ENCODE peak calls at places on chromosomes 13 and 19, in nine cellular contexts. V is skeletal muscle cell, A is Daoy, M is iris pigment epithelial cell, O is MCF 10A, I is RPMI8226, J is uterus, Y is AG20443, T is bronchial epithelial cell. K is an unnamed sample.
A peak's percentile ranks its signal among the peaks of the same experiment; 100 is the strongest.

GRCh38 chr13:50441141-50441540 is 402.4 kb downstream of the DLEU7 start:
- DNase-seq in V (peak; percentile 29), A (peak; percentile 6), M (peak; percentile 20), O (no peak), I (no peak), J (no peak), Y (no peak), T (no peak), K (no peak)

GRCh38 chr19:43798546-43799409 is 3.5 kb downstream of the LYPD5 start:
- DNase-seq in V (no peak), A (peak; percentile 85), M (no peak), O (peak; percentile 89), I (peak; percentile 29), J (no peak), Y (peak; percentile 52), T (peak; percentile 82), K (no peak)

GRCh38 chr19:49570138-49570856 is 10.1 kb downstream of the NOSIP start:
- DNase-seq in V (no peak), A (peak; percentile 78), M (peak; percentile 73), O (peak; percentile 91), I (peak; percentile 74), J (peak; percentile 75), Y (peak; percentile 88), T (peak; percentile 74), K (peak; percentile 97)

GRCh38 chr13:64723735-64724134 is 2506.4 kb downstream of the PCDH9 start:
- DNase-seq in V (peak; percentile 82), A (no peak), M (peak; percentile 94), O (peak; percentile 79), I (no peak), J (no peak), Y (peak; percentile 73), T (peak; percentile 90), K (no peak)

GRCh38 chr19:49560358-49560900 is 19.9 kb downstream of the NOSIP start:
- DNase-seq in V (no peak), A (no peak), M (no peak), O (no peak), I (no peak), J (no peak), Y (no peak), T (no peak), K (no peak)

GRCh38 chr13:79874396-79875360 is 393.7 kb downstream of the NDFIP2 start:
- DNase-seq in V (no peak), A (peak; percentile 4), M (peak; percentile 67), O (peak; percentile 4), I (no peak), J (no peak), Y (peak; percentile 17), T (peak; percentile 42), K (no peak)

GRCh38 chr13:30398601-30399072 is 23.7 kb upstream of the UBE2L5 start:
- DNase-seq in V (no peak), A (no peak), M (peak; percentile 11), O (no peak), I (no peak), J (no peak), Y (no peak), T (no peak), K (no peak)

GRCh38 chr19:16897572-16898056 is 8.8 kb downstream of the F2RL3 start:
- DNase-seq in V (no peak), A (no peak), M (no peak), O (no peak), I (no peak), J (peak; percentile 54), Y (peak; percentile 61), T (no peak), K (no peak)

GRCh38 chr19:47507924-47508553 is 6.8 kb downstream of the NAPA start:
- DNase-seq in V (no peak), A (no peak), M (no peak), O (no peak), I (no peak), J (no peak), Y (no peak), T (no peak), K (no peak)

GRCh38 chr19:17243854-17244617 is 1.7 kb downstream of the NR2F6 start:
- DNase-seq in V (no peak), A (peak; percentile 50), M (no peak), O (peak; percentile 71), I (no peak), J (peak; percentile 56), Y (peak; percentile 62), T (no peak), K (no peak)

GRCh38 chr19:31937983-31938382 is 407.4 kb upstream of the ZNF507 start:
- DNase-seq in V (no peak), A (no peak), M (no peak), O (no peak), I (no peak), J (no peak), Y (no peak), T (no peak), K (no peak)

GRCh38 chr19:38870612-38871011 is 7.5 kb downstream of the RINL start:
- DNase-seq in V (no peak), A (no peak), M (no peak), O (no peak), I (no peak), J (no peak), Y (no peak), T (no peak), K (no peak)

GRCh38 chr19:55053735-55054134 is 9.2 kb downstream of the RDH13 start:
- DNase-seq in V (no peak), A (no peak), M (no peak), O (no peak), I (no peak), J (no peak), Y (no peak), T (no peak), K (no peak)

GRCh38 chr13:23766199-23766771 is 122.9 kb downstream of the MIPEP start:
- DNase-seq in V (no peak), A (no peak), M (no peak), O (no peak), I (no peak), J (no peak), Y (no peak), T (no peak), K (no peak)

GRCh38 chr13:40591091-40591490 is 75.3 kb downstream of the FOXO1 start:
- DNase-seq in V (no peak), A (no peak), M (no peak), O (no peak), I (no peak), J (no peak), Y (no peak), T (peak; percentile 29), K (no peak)

GRCh38 chr19:38912600-38913514 is 871 bp upstream of the CCER2 start:
- DNase-seq in V (no peak), A (no peak), M (no peak), O (no peak), I (peak; percentile 8), J (no peak), Y (no peak), T (no peak), K (no peak)

GRCh38 chr19:1088419-1089066 is 6.6 kb downstream of the POLR2E start:
- DNase-seq in V (no peak), A (no peak), M (no peak), O (no peak), I (no peak), J (no peak), Y (no peak), T (no peak), K (no peak)

GRCh38 chr13:113407531-113408393 is 43.8 kb upstream of the GRTP1 start:
- DNase-seq in V (no peak), A (no peak), M (no peak), O (no peak), I (no peak), J (no peak), Y (no peak), T (no peak), K (peak; percentile 71)

GRCh38 chr19:1826557-1827521 is 14.8 kb upstream of the ATP8B3 start:
- DNase-seq in V (no peak), A (no peak), M (no peak), O (no peak), I (no peak), J (peak; percentile 58), Y (no peak), T (no peak), K (peak; percentile 52)

GRCh38 chr13:21310220-21310619 is 133.8 kb downstream of the MRPL57 start:
- DNase-seq in V (no peak), A (peak; percentile 44), M (peak; percentile 39), O (peak; percentile 92), I (no peak), J (no peak), Y (no peak), T (peak; percentile 83), K (no peak)

GRCh38 chr19:42093505-42093904 is 17.5 kb downstream of the ZNF574 start:
- DNase-seq in V (no peak), A (no peak), M (no peak), O (no peak), I (no peak), J (no peak), Y (no peak), T (no peak), K (no peak)

GRCh38 chr19:38458991-38459390 is 25.5 kb downstream of the RYR1 start:
- DNase-seq in V (no peak), A (no peak), M (no peak), O (no peak), I (no peak), J (no peak), Y (no peak), T (no peak), K (no peak)

GRCh38 chr19:14944456-14944855 is 3.2 kb downstream of the OR7C2 start:
- DNase-seq in V (no peak), A (no peak), M (no peak), O (no peak), I (no peak), J (no peak), Y (no peak), T (no peak), K (no peak)

GRCh38 chr13:47628666-47629065 is 372.4 kb downstream of the SUCLA2 start:
- DNase-seq in V (peak; percentile 7), A (peak; percentile 55), M (peak; percentile 1), O (peak; percentile 20), I (no peak), J (no peak), Y (peak; percentile 21), T (peak; percentile 23), K (no peak)

GRCh38 chr19:18340990-18341868 is 831 bp downstream of the PGPEP1 start:
- DNase-seq in V (no peak), A (peak; percentile 74), M (peak; percentile 36), O (peak; percentile 39), I (peak; percentile 78), J (peak; percentile 66), Y (peak; percentile 84), T (no peak), K (peak; percentile 81)

GRCh38 chr13:70541451-70541850 is 433.2 kb upstream of the KLHL1 start:
- DNase-seq in V (no peak), A (no peak), M (no peak), O (peak; percentile 4), I (no peak), J (no peak), Y (no peak), T (peak; percentile 52), K (no peak)

GRCh38 chr19:23817519-23817918 is 58.8 kb upstream of the ZNF681 start:
- DNase-seq in V (no peak), A (peak; percentile 32), M (peak; percentile 69), O (peak; percentile 23), I (peak; percentile 83), J (peak; percentile 54), Y (peak; percentile 11), T (peak; percentile 25), K (peak; percentile 63)

GRCh38 chr19:21468791-21469190 is 36.6 kb upstream of the ZNF429 start:
- DNase-seq in V (no peak), A (no peak), M (no peak), O (no peak), I (no peak), J (no peak), Y (no peak), T (no peak), K (peak; percentile 67)

GRCh38 chr13:64423467-64423866 is 2806.7 kb downstream of the PCDH9 start:
- DNase-seq in V (no peak), A (no peak), M (no peak), O (no peak), I (no peak), J (no peak), Y (no peak), T (no peak), K (no peak)

GRCh38 chr19:52492201-52492960 is 35.1 kb upstream of the ZNF808 start:
- DNase-seq in V (no peak), A (no peak), M (no peak), O (no peak), I (peak; percentile 70), J (no peak), Y (peak; percentile 29), T (no peak), K (no peak)

GRCh38 chr13:94192576-94192975 is 286.9 kb downstream of the DCT start:
- DNase-seq in V (no peak), A (peak; percentile 18), M (peak; percentile 53), O (peak; percentile 50), I (peak; percentile 25), J (no peak), Y (peak; percentile 40), T (peak; percentile 3), K (peak; percentile 67)